ENCODE peak calls at places on chromosomes 12 and 14, in nine cellular contexts. One of them, this sample, is unnamed.
A peak's percentile ranks its signal among the peaks of the same experiment; 100 is the strongest.

GRCh38 chr14:70780396-70781075 is 28.8 kb downstream of the MAP3K9 start:
- DNase-seq in left colon: no peak
- DNase-seq in stimulated activated CD8-positive, alpha-beta memory T cell treated with anti-CD3 and anti-CD28 coated beads, Interleukin-15, amount 100 ng/mL, for 24 hours: no peak
- DNase-seq in stimulated activated effector memory CD8-positive, alpha-beta T cell treated with anti-CD3 and anti-CD28 coated beads, Interleukin-12 subunit alpha, Interleukin-12 subunit beta, amount 100 ng/mL, for 72 hours: no peak
- DNase-seq in H9: no peak
- DNase-seq in foreskin fibroblast: no peak
- DNase-seq in activated gamma-delta T cell treated with Interleukin-2 at 50 U/mL for 16 hours: no peak
- DNase-seq in Calu3: no peak
- DNase-seq in HuH-7.5: no peak
- DNase-seq in this sample: no peak

GRCh38 chr14:22870811-22871199 is 735 bp upstream of the LRP10 start:
- DNase-seq in left colon: no peak
- DNase-seq in stimulated activated CD8-positive, alpha-beta memory T cell treated with anti-CD3 and anti-CD28 coated beads, Interleukin-15, amount 100 ng/mL, for 24 hours: no peak
- DNase-seq in stimulated activated effector memory CD8-positive, alpha-beta T cell treated with anti-CD3 and anti-CD28 coated beads, Interleukin-12 subunit alpha, Interleukin-12 subunit beta, amount 100 ng/mL, for 72 hours: no peak
- DNase-seq in H9: no peak
- DNase-seq in foreskin fibroblast: no peak
- DNase-seq in activated gamma-delta T cell treated with Interleukin-2 at 50 U/mL for 16 hours: no peak
- DNase-seq in Calu3: no peak
- DNase-seq in HuH-7.5: no peak
- DNase-seq in this sample: no peak

GRCh38 chr12:40106655-40107054 is 774 bp upstream of the SLC2A13 start:
- DNase-seq in left colon: no peak
- DNase-seq in stimulated activated CD8-positive, alpha-beta memory T cell treated with anti-CD3 and anti-CD28 coated beads, Interleukin-15, amount 100 ng/mL, for 24 hours: no peak
- DNase-seq in stimulated activated effector memory CD8-positive, alpha-beta T cell treated with anti-CD3 and anti-CD28 coated beads, Interleukin-12 subunit alpha, Interleukin-12 subunit beta, amount 100 ng/mL, for 72 hours: no peak
- DNase-seq in H9: no peak
- DNase-seq in foreskin fibroblast: no peak
- DNase-seq in activated gamma-delta T cell treated with Interleukin-2 at 50 U/mL for 16 hours: no peak
- DNase-seq in Calu3: no peak
- DNase-seq in HuH-7.5: no peak
- DNase-seq in this sample: no peak

GRCh38 chr14:35708072-35708471 is 101.0 kb downstream of the RALGAPA1 start:
- DNase-seq in left colon: no peak
- DNase-seq in stimulated activated CD8-positive, alpha-beta memory T cell treated with anti-CD3 and anti-CD28 coated beads, Interleukin-15, amount 100 ng/mL, for 24 hours: no peak
- DNase-seq in stimulated activated effector memory CD8-positive, alpha-beta T cell treated with anti-CD3 and anti-CD28 coated beads, Interleukin-12 subunit alpha, Interleukin-12 subunit beta, amount 100 ng/mL, for 72 hours: no peak
- DNase-seq in H9: no peak
- DNase-seq in foreskin fibroblast: no peak
- DNase-seq in activated gamma-delta T cell treated with Interleukin-2 at 50 U/mL for 16 hours: no peak
- DNase-seq in Calu3: no peak
- DNase-seq in HuH-7.5: no peak
- DNase-seq in this sample: no peak

GRCh38 chr14:53019391-53019790 is 68.5 kb upstream of the FERMT2 start:
- DNase-seq in left colon: no peak
- DNase-seq in stimulated activated CD8-positive, alpha-beta memory T cell treated with anti-CD3 and anti-CD28 coated beads, Interleukin-15, amount 100 ng/mL, for 24 hours: no peak
- DNase-seq in stimulated activated effector memory CD8-positive, alpha-beta T cell treated with anti-CD3 and anti-CD28 coated beads, Interleukin-12 subunit alpha, Interleukin-12 subunit beta, amount 100 ng/mL, for 72 hours: no peak
- DNase-seq in H9: no peak
- DNase-seq in foreskin fibroblast: peak; percentile 11
- DNase-seq in activated gamma-delta T cell treated with Interleukin-2 at 50 U/mL for 16 hours: no peak
- DNase-seq in Calu3: no peak
- DNase-seq in HuH-7.5: no peak
- DNase-seq in this sample: no peak

GRCh38 chr14:21251215-21251614 is 18.0 kb downstream of the HNRNPC start:
- DNase-seq in left colon: no peak
- DNase-seq in stimulated activated CD8-positive, alpha-beta memory T cell treated with anti-CD3 and anti-CD28 coated beads, Interleukin-15, amount 100 ng/mL, for 24 hours: no peak
- DNase-seq in stimulated activated effector memory CD8-positive, alpha-beta T cell treated with anti-CD3 and anti-CD28 coated beads, Interleukin-12 subunit alpha, Interleukin-12 subunit beta, amount 100 ng/mL, for 72 hours: no peak
- DNase-seq in H9: no peak
- DNase-seq in foreskin fibroblast: no peak
- DNase-seq in activated gamma-delta T cell treated with Interleukin-2 at 50 U/mL for 16 hours: no peak
- DNase-seq in Calu3: no peak
- DNase-seq in HuH-7.5: no peak
- DNase-seq in this sample: no peak

GRCh38 chr12:3158851-3159465 is 81.8 kb downstream of the TSPAN9 start:
- DNase-seq in left colon: no peak
- DNase-seq in stimulated activated CD8-positive, alpha-beta memory T cell treated with anti-CD3 and anti-CD28 coated beads, Interleukin-15, amount 100 ng/mL, for 24 hours: no peak
- DNase-seq in stimulated activated effector memory CD8-positive, alpha-beta T cell treated with anti-CD3 and anti-CD28 coated beads, Interleukin-12 subunit alpha, Interleukin-12 subunit beta, amount 100 ng/mL, for 72 hours: no peak
- DNase-seq in H9: no peak
- DNase-seq in foreskin fibroblast: peak; percentile 62
- DNase-seq in activated gamma-delta T cell treated with Interleukin-2 at 50 U/mL for 16 hours: no peak
- DNase-seq in Calu3: no peak
- DNase-seq in HuH-7.5: no peak
- DNase-seq in this sample: peak; percentile 62

GRCh38 chr12:108307006-108307405 is 32.1 kb downstream of the CMKLR1 start:
- DNase-seq in left colon: no peak
- DNase-seq in stimulated activated CD8-positive, alpha-beta memory T cell treated with anti-CD3 and anti-CD28 coated beads, Interleukin-15, amount 100 ng/mL, for 24 hours: no peak
- DNase-seq in stimulated activated effector memory CD8-positive, alpha-beta T cell treated with anti-CD3 and anti-CD28 coated beads, Interleukin-12 subunit alpha, Interleukin-12 subunit beta, amount 100 ng/mL, for 72 hours: no peak
- DNase-seq in H9: no peak
- DNase-seq in foreskin fibroblast: peak; percentile 49
- DNase-seq in activated gamma-delta T cell treated with Interleukin-2 at 50 U/mL for 16 hours: no peak
- DNase-seq in Calu3: no peak
- DNase-seq in HuH-7.5: no peak
- DNase-seq in this sample: peak; percentile 20

GRCh38 chr12:80317899-80318298 is 126.1 kb upstream of the PTPRQ start:
- DNase-seq in left colon: no peak
- DNase-seq in stimulated activated CD8-positive, alpha-beta memory T cell treated with anti-CD3 and anti-CD28 coated beads, Interleukin-15, amount 100 ng/mL, for 24 hours: no peak
- DNase-seq in stimulated activated effector memory CD8-positive, alpha-beta T cell treated with anti-CD3 and anti-CD28 coated beads, Interleukin-12 subunit alpha, Interleukin-12 subunit beta, amount 100 ng/mL, for 72 hours: no peak
- DNase-seq in H9: no peak
- DNase-seq in foreskin fibroblast: no peak
- DNase-seq in activated gamma-delta T cell treated with Interleukin-2 at 50 U/mL for 16 hours: no peak
- DNase-seq in Calu3: no peak
- DNase-seq in HuH-7.5: no peak
- DNase-seq in this sample: no peak

GRCh38 chr12:76764856-76765255 is 941 bp downstream of the ZDHHC17 start:
- DNase-seq in left colon: no peak
- DNase-seq in stimulated activated CD8-positive, alpha-beta memory T cell treated with anti-CD3 and anti-CD28 coated beads, Interleukin-15, amount 100 ng/mL, for 24 hours: no peak
- DNase-seq in stimulated activated effector memory CD8-positive, alpha-beta T cell treated with anti-CD3 and anti-CD28 coated beads, Interleukin-12 subunit alpha, Interleukin-12 subunit beta, amount 100 ng/mL, for 72 hours: no peak
- DNase-seq in H9: no peak
- DNase-seq in foreskin fibroblast: no peak
- DNase-seq in activated gamma-delta T cell treated with Interleukin-2 at 50 U/mL for 16 hours: no peak
- DNase-seq in Calu3: no peak
- DNase-seq in HuH-7.5: no peak
- DNase-seq in this sample: peak; percentile 18

GRCh38 chr14:29900609-29901350 is 26.9 kb downstream of the PRKD1 start:
- DNase-seq in left colon: no peak
- DNase-seq in stimulated activated CD8-positive, alpha-beta memory T cell treated with anti-CD3 and anti-CD28 coated beads, Interleukin-15, amount 100 ng/mL, for 24 hours: no peak
- DNase-seq in stimulated activated effector memory CD8-positive, alpha-beta T cell treated with anti-CD3 and anti-CD28 coated beads, Interleukin-12 subunit alpha, Interleukin-12 subunit beta, amount 100 ng/mL, for 72 hours: no peak
- DNase-seq in H9: no peak
- DNase-seq in foreskin fibroblast: no peak
- DNase-seq in activated gamma-delta T cell treated with Interleukin-2 at 50 U/mL for 16 hours: no peak
- DNase-seq in Calu3: no peak
- DNase-seq in HuH-7.5: no peak
- DNase-seq in this sample: peak; percentile 28

GRCh38 chr12:107847430-107847829 is 72.9 kb downstream of the ASCL4 start:
- DNase-seq in left colon: no peak
- DNase-seq in stimulated activated CD8-positive, alpha-beta memory T cell treated with anti-CD3 and anti-CD28 coated beads, Interleukin-15, amount 100 ng/mL, for 24 hours: no peak
- DNase-seq in stimulated activated effector memory CD8-positive, alpha-beta T cell treated with anti-CD3 and anti-CD28 coated beads, Interleukin-12 subunit alpha, Interleukin-12 subunit beta, amount 100 ng/mL, for 72 hours: no peak
- DNase-seq in H9: no peak
- DNase-seq in foreskin fibroblast: no peak
- DNase-seq in activated gamma-delta T cell treated with Interleukin-2 at 50 U/mL for 16 hours: no peak
- DNase-seq in Calu3: no peak
- DNase-seq in HuH-7.5: no peak
- DNase-seq in this sample: no peak

GRCh38 chr12:27277846-27278260 is 33.8 kb downstream of the STK38L start:
- DNase-seq in left colon: peak; percentile 53
- DNase-seq in stimulated activated CD8-positive, alpha-beta memory T cell treated with anti-CD3 and anti-CD28 coated beads, Interleukin-15, amount 100 ng/mL, for 24 hours: no peak
- DNase-seq in stimulated activated effector memory CD8-positive, alpha-beta T cell treated with anti-CD3 and anti-CD28 coated beads, Interleukin-12 subunit alpha, Interleukin-12 subunit beta, amount 100 ng/mL, for 72 hours: peak; percentile 49
- DNase-seq in H9: no peak
- DNase-seq in foreskin fibroblast: no peak
- DNase-seq in activated gamma-delta T cell treated with Interleukin-2 at 50 U/mL for 16 hours: no peak
- DNase-seq in Calu3: peak; percentile 2
- DNase-seq in HuH-7.5: peak; percentile 40
- DNase-seq in this sample: peak; percentile 90

This sample was measured in fibroblast of lung.